ENCODE peak calls at places on chromosome 22, in five cellular contexts. C, Z, D, L and X are unnamed samples.

GRCh38 chr22:32539631-32540449 is 65.2 kb downstream of the FBXO7 start:
- DNase-seq in C (peak), Z (no peak), D (no peak), L (peak), X (no peak)

GRCh38 chr22:28435271-28435825 is 244.3 kb downstream of the TTC28 start:
- DNase-seq in C (no peak), Z (no peak), D (no peak), L (no peak), X (no peak)

GRCh38 chr22:16917144-16918003 is 90.6 kb downstream of the GAB4 start:
- DNase-seq in C (peak), Z (peak), D (peak), L (no peak), X (peak)

GRCh38 chr22:45456811-45457210 is 43.3 kb downstream of the RIBC2 start:
- DNase-seq in C (no peak), Z (no peak), D (no peak), L (no peak), X (no peak)

GRCh38 chr22:21842946-21843345 is 24.5 kb downstream of the MAPK1 start:
- DNase-seq in C (no peak), Z (no peak), D (no peak), L (no peak), X (no peak)

GRCh38 chr22:22752556-22753477 is 108.4 kb downstream of the GGTLC2 start:
- DNase-seq in C (no peak), Z (no peak), D (no peak), L (peak), X (peak)

GRCh38 chr22:23067023-23067650 is 3.2 kb upstream of the GNAZ start:
- DNase-seq in C (no peak), Z (peak), D (no peak), L (no peak), X (no peak)

GRCh38 chr22:27726726-27727449 is 74.7 kb downstream of the MN1 start:
- DNase-seq in C (peak), Z (no peak), D (no peak), L (peak), X (peak)

GRCh38 chr22:46654426-46654825 is 34.2 kb downstream of the GRAMD4 start:
- DNase-seq in C (no peak), Z (no peak), D (no peak), L (no peak), X (no peak)

GRCh38 chr22:25637672-25638071 is 73.2 kb downstream of the GRK3 start:
- DNase-seq in C (no peak), Z (no peak), D (no peak), L (no peak), X (no peak)

GRCh38 chr22:25636323-25636722 is 71.8 kb downstream of the GRK3 start:
- DNase-seq in C (no peak), Z (no peak), D (no peak), L (no peak), X (no peak)

GRCh38 chr22:25641650-25642049 is 77.2 kb downstream of the GRK3 start:
- DNase-seq in C (no peak), Z (no peak), D (no peak), L (no peak), X (no peak)

DNA sequence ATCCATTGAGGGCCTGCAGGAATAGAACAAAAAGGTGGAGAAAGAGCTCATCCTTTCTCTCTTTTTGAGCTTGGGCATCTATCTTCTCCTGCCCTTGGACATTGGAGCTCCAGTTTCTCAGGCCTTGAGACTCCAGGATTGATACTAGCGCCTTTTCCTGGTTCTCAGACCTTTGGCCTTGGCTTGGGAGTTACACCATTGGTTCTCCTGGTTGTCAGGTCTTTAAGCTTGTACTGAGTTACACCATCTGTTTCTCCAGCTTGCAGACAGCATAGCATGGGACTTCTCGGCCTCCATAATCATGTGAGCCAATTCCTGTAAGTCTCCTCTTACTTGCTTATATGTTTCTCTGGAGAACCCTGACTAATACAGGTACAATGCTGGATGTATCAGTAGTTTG is 72.6 kb downstream of the GRK3 start:
- DNase-seq in C (no peak), Z (no peak), D (no peak), L (peak), X (no peak)
- H3K23ac ChIP-seq in C (no peak), Z (no peak), D (no peak), L (no peak), X (no peak)

DNA sequence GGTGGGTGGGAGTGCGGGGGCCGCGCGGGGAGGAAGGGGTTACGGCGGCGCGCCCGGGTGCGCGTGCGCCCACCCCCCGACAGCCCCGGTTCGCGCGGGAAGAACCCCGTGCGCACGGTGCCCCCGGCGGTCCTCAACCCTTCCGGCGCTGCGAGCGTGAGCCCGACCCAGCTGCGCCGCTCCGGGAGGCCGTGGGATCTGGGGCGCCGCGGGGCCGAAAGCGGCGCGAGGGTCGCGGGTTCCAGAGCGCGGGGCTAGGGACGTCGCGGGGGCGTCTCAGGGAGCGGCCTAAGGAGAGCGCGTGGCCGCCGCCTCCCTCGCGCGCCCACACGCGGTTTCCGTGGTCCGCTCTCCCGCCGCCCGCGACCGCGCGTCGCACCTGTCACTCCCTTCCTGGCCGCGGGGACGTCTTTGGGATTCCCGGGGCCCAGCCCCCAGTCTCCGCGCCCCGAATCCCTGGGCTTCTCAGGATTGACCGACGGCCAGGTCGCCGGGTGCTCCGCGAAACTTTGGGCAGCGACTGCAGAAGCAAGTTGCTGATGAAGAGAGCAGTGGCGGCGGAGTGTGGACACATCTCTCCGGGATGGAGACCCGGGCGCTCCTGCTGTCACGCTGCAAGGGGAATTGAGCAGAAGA is 582 bp downstream of the SREBF2 start:
- DNase-seq in C (no peak), Z (no peak), D (no peak), L (peak), X (no peak)
- H3K23ac ChIP-seq in C (no peak), Z (no peak), D (peak), L (no peak), X (no peak)

GRCh38 chr22:19666663-19667593 is 47.4 kb upstream of the SEPTIN5 start:
- DNase-seq in C (no peak), Z (no peak), D (no peak), L (no peak), X (peak)
- H3K23ac ChIP-seq in C (no peak), Z (no peak), D (peak), L (no peak), X (peak)

GRCh38 chr22:50581950-50582561 is 593 bp downstream of the CHKB start:
- DNase-seq in C (peak), Z (no peak), D (no peak), L (peak), X (no peak)
- H3K23ac ChIP-seq in C (peak), Z (no peak), D (no peak), L (no peak), X (peak)

GRCh38 chr22:38706885-38707180 is 1.1 kb downstream of the GTPBP1 start:
- DNase-seq in C (peak), Z (no peak), D (no peak), L (no peak), X (no peak)
- H3K23ac ChIP-seq in C (no peak), Z (no peak), D (no peak), L (no peak), X (peak)

GRCh38 chr22:48581206-48581766 is 1246.4 kb downstream of the BRD1 start:
- DNase-seq in C (no peak), Z (no peak), D (no peak), L (no peak), X (no peak)

GRCh38 chr22:48579915-48580279 is 1247.8 kb downstream of the BRD1 start:
- DNase-seq in C (no peak), Z (no peak), D (no peak), L (no peak), X (no peak)

GRCh38 chr22:48579035-48579914 is 1248.4 kb downstream of the BRD1 start:
- DNase-seq in C (no peak), Z (no peak), D (peak), L (no peak), X (no peak)

GRCh38 chr22:48580481-48580970 is 1247.1 kb downstream of the BRD1 start:
- DNase-seq in C (no peak), Z (no peak), D (no peak), L (no peak), X (no peak)

DNA sequence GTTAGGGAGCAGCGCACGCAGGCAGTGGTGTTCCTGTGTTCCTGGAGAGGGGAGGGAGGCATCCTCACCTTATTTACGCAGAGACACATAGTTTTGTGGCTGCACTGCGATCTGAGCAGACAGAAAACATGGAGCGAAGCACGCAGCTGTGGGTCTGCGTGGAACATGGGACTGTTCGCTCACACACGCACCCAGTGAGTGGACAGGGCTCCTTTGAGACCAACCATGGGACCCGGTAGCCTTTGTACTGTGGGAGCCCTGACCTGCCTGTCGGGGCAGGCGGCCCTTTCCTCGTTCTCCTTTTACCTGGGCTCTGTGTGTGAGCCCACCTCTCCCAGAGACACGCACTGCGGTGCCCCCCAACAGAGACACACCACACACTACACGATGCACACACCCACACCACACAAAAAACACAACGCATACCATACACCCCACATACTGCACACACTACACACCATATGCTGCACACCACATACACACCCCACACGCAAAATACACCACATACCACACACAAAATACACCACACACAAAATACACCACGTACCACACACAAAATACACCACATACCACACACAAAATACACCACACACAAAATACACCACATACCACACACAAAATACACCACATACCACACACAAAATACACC is 1245.7 kb downstream of the BRD1 start:
- DNase-seq in C (peak), Z (no peak), D (no peak), L (no peak), X (no peak)
- H3K23ac ChIP-seq in C (no peak), Z (no peak), D (peak), L (no peak), X (no peak)

GRCh38 chr22:31346255-31346732 is at the start of gene PATZ1:
- DNase-seq in C (peak), Z (peak), D (peak), L (peak), X (peak)
- H3K23ac ChIP-seq in C (peak), Z (no peak), D (peak), L (no peak), X (peak)

GRCh38 chr22:36562261-36562835 is 33.4 kb upstream of the EIF3D start:
- DNase-seq in C (no peak), Z (no peak), D (no peak), L (peak), X (peak)
- H3K23ac ChIP-seq in C (no peak), Z (no peak), D (no peak), L (no peak), X (no peak)